ENCODE peak calls at places on chromosomes 4 and X, in six cellular contexts. M is hepatocyte, J is Karpas-422, E is HCT116, Y is GM23248, H is MM.1S. L is an unnamed sample.

GRCh38 chrX:139932077-139932900 is 564 bp downstream of the ATP11C start:
- DNase-seq in J (peak; percentile 65), H (peak; percentile 43), M (peak; percentile 62), Y (peak; percentile 72), E (no peak), L (peak; percentile 38)

GRCh38 chr4:112453321-112453720 is 62.7 kb downstream of the NEUROG2 start:
- DNase-seq in M (no peak), Y (no peak), H (no peak), J (no peak), E (no peak), L (no peak)

GRCh38 chr4:175947117-175947722 is 118.4 kb upstream of the WDR17 start:
- DNase-seq in E (peak; percentile 27), J (peak; percentile 53), Y (peak; percentile 47), M (peak; percentile 41), H (peak; percentile 48), L (no peak)

GRCh38 chrX:102934624-102935023 is 2.4 kb upstream of the RAB40AL start:
- DNase-seq in H (peak; percentile 15), E (no peak), J (peak; percentile 81), M (peak; percentile 12), Y (peak; percentile 39), L (no peak)

GRCh38 chr4:5215321-5215720 is 164.0 kb downstream of the STK32B start:
- DNase-seq in Y (no peak), H (no peak), M (no peak), J (no peak), E (no peak), L (no peak)

GRCh38 chrX:79259073-79259689 is 108.0 kb downstream of the ITM2A start:
- DNase-seq in H (peak; percentile 93), Y (no peak), J (no peak), M (no peak), E (no peak), L (no peak)

GRCh38 chrX:50805316-50805715 is 8.7 kb downstream of the SHROOM4 start:
- DNase-seq in Y (no peak), E (no peak), H (no peak), J (no peak), M (no peak), L (no peak)

GRCh38 chr4:161003418-161004057 is 1160.3 kb downstream of the FSTL5 start:
- DNase-seq in M (no peak), J (no peak), E (no peak), Y (no peak), H (no peak), L (no peak)

GRCh38 chr4:83358410-83358809 is 23.8 kb upstream of the HPSE start:
- DNase-seq in J (no peak), M (peak; percentile 37), H (no peak), E (no peak), Y (peak; percentile 85), L (peak; percentile 75)

GRCh38 chr4:1478766-1479355 is 72.6 kb upstream of the NKX1-1 start:
- DNase-seq in Y (no peak), H (no peak), E (no peak), M (no peak), J (no peak), L (no peak)

GRCh38 chr4:8394125-8394524 is 46.4 kb downstream of the ACOX3 start:
- DNase-seq in M (peak; percentile 32), H (no peak), J (no peak), Y (peak; percentile 66), E (no peak), L (no peak)

GRCh38 chr4:80446248-80446647 is 110.7 kb downstream of the CFAP299 start:
- DNase-seq in M (no peak), Y (peak; percentile 6), E (no peak), H (no peak), J (no peak), L (no peak)

GRCh38 chr4:89797117-89797516 is 39.8 kb downstream of the SNCA start:
- DNase-seq in J (no peak), Y (peak; percentile 44), H (no peak), M (no peak), E (no peak), L (no peak)

GRCh38 chrX:31546130-31546529 is 474.3 kb upstream of the FTHL17 start:
- DNase-seq in H (no peak), Y (peak; percentile 89), J (no peak), E (no peak), M (no peak), L (peak; percentile 3)

GRCh38 chr4:16092682-16093319 is 9.0 kb upstream of the PROM1 start:
- DNase-seq in M (no peak), J (no peak), E (no peak), H (no peak), Y (no peak), L (no peak)

GRCh38 chrX:153523269-153523668 is 5.8 kb downstream of the ATP2B3 start:
- DNase-seq in J (no peak), E (no peak), Y (no peak), M (no peak), H (no peak), L (no peak)

GRCh38 chr4:62457356-62457755 is 1257.2 kb downstream of the ADGRL3 start:
- DNase-seq in H (no peak), E (no peak), M (no peak), Y (no peak), J (no peak), L (no peak)

GRCh38 chrX:39559229-39559628 is 538.5 kb downstream of the BCOR start:
- DNase-seq in Y (peak; percentile 63), E (no peak), J (no peak), M (no peak), H (no peak), L (no peak)

GRCh38 chr4:52402582-52402981 is 256.5 kb downstream of the USP46 start:
- DNase-seq in H (no peak), Y (no peak), E (no peak), M (no peak), J (no peak), L (no peak)

GRCh38 chrX:37349131-37350033 is at the start of gene PRRG1:
- DNase-seq in Y (peak; percentile 91), M (peak; percentile 96), H (peak; percentile 8), E (peak; percentile 61), J (no peak), L (peak; percentile 69)

GRCh38 chr4:173538148-173538902 is 8.3 kb upstream of the HAND2 start:
- DNase-seq in J (no peak), E (no peak), H (peak; percentile 19), Y (peak; percentile 70), M (no peak), L (no peak)

GRCh38 chrX:13258052-13258444 is 61.8 kb downstream of the ATXN3L start:
- DNase-seq in H (no peak), J (no peak), E (no peak), M (no peak), Y (no peak), L (no peak)

GRCh38 chr4:153113061-153113837 is 91.0 kb upstream of the TRIM2 start:
- DNase-seq in H (peak; percentile 51), Y (peak; percentile 59), J (no peak), E (no peak), M (no peak), L (no peak)

GRCh38 chr4:122622400-122622799 is 1.5 kb upstream of the IL21 start:
- DNase-seq in J (no peak), E (no peak), M (no peak), H (no peak), Y (no peak), L (no peak)

GRCh38 chr4:70722199-70722791 is 531 bp downstream of the RUFY3 start:
- DNase-seq in Y (peak; percentile 69), J (no peak), E (no peak), M (no peak), H (no peak), L (no peak)

GRCh38 chrX:154409222-154409871 is at the start of gene DNASE1L1:
- DNase-seq in Y (peak; percentile 91), H (peak; percentile 69), M (peak; percentile 90), J (no peak), E (no peak), L (peak; percentile 98)

DNA sequence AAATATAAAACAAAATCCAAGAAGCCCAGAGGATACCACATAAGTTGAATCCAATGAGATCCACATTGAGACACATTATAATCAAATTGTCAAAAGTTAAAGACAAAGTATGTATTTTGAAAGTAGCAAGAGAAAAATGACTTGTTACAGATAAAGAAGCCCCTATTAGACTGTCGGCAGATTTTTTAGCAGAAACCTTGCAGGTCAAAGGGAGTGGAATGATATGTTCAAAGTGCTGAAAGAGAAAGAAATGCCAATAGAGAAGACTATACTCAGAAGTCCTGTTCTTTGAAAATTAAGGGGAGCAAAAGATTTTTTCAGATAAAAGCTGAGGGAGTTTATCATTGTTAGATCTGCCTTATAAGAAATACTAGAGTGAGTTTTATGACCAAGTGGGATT is 148.9 kb upstream of the EPHA5 start:
- DNase-seq in E (no peak), Y (no peak), H (no peak), M (no peak), J (no peak), L (no peak)
- H3K9me2 ChIP-seq in E (no peaks in the 10 kb centered on the region), Y (no peaks in the 10 kb centered on the region), H (no peaks in the 10 kb centered on the region), M (no peaks in the 10 kb centered on the region), J (no peaks in the 10 kb centered on the region), L (no peaks in the 10 kb centered on the region)

DNA sequence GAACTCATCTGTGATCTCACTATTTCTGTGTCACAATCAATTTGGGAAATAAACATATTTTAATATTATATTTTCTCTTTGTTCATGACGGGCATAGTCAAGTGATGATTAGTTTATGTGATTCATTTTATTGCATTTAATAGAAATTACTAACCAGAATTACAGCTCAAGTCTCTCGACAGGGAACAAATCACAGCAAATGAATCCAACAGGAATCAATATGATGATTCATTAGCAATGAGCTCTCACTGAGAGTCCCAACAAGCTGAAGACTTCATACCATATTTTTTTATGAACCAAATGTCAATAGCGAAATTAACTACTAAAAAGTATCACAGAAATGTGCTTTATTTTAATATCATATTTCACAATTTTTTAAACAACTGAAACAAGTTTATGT is 649.7 kb downstream of the GRID2 start:
- DNase-seq in E (no peak), J (no peak), M (no peak), Y (no peak), H (no peak), L (no peak)
- H3K9me2 ChIP-seq in E (no peaks in the 10 kb centered on the region), J (no peaks in the 10 kb centered on the region), M (no peaks in the 10 kb centered on the region), Y (no peaks in the 10 kb centered on the region), H (no peaks in the 10 kb centered on the region), L (no peaks in the 10 kb centered on the region)

GRCh38 chr4:87875187-87875586 is 42.4 kb downstream of the MEPE start:
- DNase-seq in E (no peak), H (no peak), M (no peak), Y (no peak), J (no peak), L (no peak)

GRCh38 chr4:87865960-87866598 is 33.3 kb downstream of the MEPE start:
- DNase-seq in Y (peak; percentile 14), J (no peak), M (peak; percentile 32), E (no peak), H (no peak), L (peak; percentile 1)

GRCh38 chr4:87868482-87868881 is 35.7 kb downstream of the MEPE start:
- DNase-seq in Y (no peak), H (no peak), M (peak; percentile 35), J (no peak), E (no peak), L (no peak)

GRCh38 chr4:87872043-87872442 is 39.3 kb downstream of the MEPE start:
- DNase-seq in Y (no peak), E (no peak), M (no peak), J (no peak), H (no peak), L (no peak)
- H3K9me2 ChIP-seq in Y (no peaks in the 10 kb centered on the region), E (no peaks in the 10 kb centered on the region), M (no peaks in the 10 kb centered on the region), J (no peaks in the 10 kb centered on the region), H (no peaks in the 10 kb centered on the region), L (no peaks in the 10 kb centered on the region)

DNA sequence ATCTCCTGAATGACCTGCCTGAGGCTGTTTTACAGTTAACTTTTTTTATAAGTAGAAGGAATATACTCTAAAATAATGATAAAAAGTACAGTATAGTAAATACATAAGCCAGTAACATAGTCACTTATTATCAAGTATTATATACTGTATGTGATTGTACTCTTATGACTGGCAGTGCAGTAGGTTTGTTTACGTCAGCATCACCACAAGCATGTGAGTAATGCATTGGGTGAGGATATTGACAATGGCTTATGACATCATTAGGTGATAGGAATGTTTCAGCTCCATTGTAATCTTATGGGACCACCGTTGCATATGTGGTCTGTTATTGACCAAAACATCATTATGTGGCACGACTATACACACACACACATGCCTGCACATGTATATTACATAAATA is 20.5 kb downstream of the NUDT9 start:
- DNase-seq in M (no peak), H (no peak), J (no peak), E (no peak), Y (no peak), L (no peak)
- H3K9me2 ChIP-seq in M (no peaks in the 10 kb centered on the region), H (no peaks in the 10 kb centered on the region), J (no peaks in the 10 kb centered on the region), E (no peaks in the 10 kb centered on the region), Y (no peaks in the 10 kb centered on the region), L (no peaks in the 10 kb centered on the region)

L was measured in PC-9.